ENCODE peak calls at places on chromosomes 1 and 21, in nine cellular contexts. G is NCI-H345; O is activated CD8-positive, alpha-beta T cell treated with anti-CD3 and anti-CD28 coated beads for 36 hours; S is tibial nerve; J is stimulated activated CD4-positive, alpha-beta T cell treated with anti-CD3 and anti-CD28 coated beads, Interleukin-1b, Interleukin-23, amount 100 ng/mL, for 24 hours; I is glomerular endothelial cell; E is astrocyte of the spinal cord; X is NCI-H69; F is left colon. H is an unnamed sample.

GRCh38 chr1:177928194-177928593 is 41.7 kb downstream of the SEC16B start:
- DNase-seq in G (no peak), O (no peak), S (no peak), J (no peak), I (no peak), E (peak; percentile 40), X (no peak), F (no peak), H (no peak)

GRCh38 chr1:48036693-48037386 is 39.7 kb upstream of the TRABD2B start:
- DNase-seq in G (no peak), O (no peak), S (no peak), J (no peak), I (no peak), E (peak; percentile 20), X (peak; percentile 31), F (no peak), H (no peak)

GRCh38 chr1:153506386-153506785 is 29.4 kb downstream of the S100A6 start:
- DNase-seq in G (no peak), O (no peak), S (no peak), J (no peak), I (no peak), E (no peak), X (no peak), F (no peak), H (no peak)

GRCh38 chr1:47850451-47850850 is 146.7 kb downstream of the TRABD2B start:
- DNase-seq in G (no peak), O (no peak), S (no peak), J (no peak), I (no peak), E (no peak), X (no peak), F (no peak), H (no peak)

GRCh38 chr1:40389871-40390560 is 16.5 kb downstream of the SMAP2 start:
- DNase-seq in G (no peak), O (peak; percentile 39), S (no peak), J (no peak), I (no peak), E (peak; percentile 58), X (peak; percentile 25), F (no peak), H (no peak)

GRCh38 chr1:184315254-184315653 is 71.6 kb upstream of the C1orf21 start:
- DNase-seq in G (no peak), O (no peak), S (no peak), J (no peak), I (no peak), E (no peak), X (no peak), F (no peak), H (no peak)

GRCh38 chr1:170634293-170634692 is 29.6 kb upstream of the PRRX1 start:
- DNase-seq in G (no peak), O (no peak), S (no peak), J (no peak), I (no peak), E (peak; percentile 70), X (no peak), F (no peak), H (no peak)

GRCh38 chr1:205351984-205352713 is 4.6 kb downstream of the KLHDC8A start:
- DNase-seq in G (peak; percentile 89), O (no peak), S (no peak), J (no peak), I (no peak), E (no peak), X (peak; percentile 100), F (peak; percentile 80), H (no peak)

GRCh38 chr1:61609040-61609439 is 115.9 kb downstream of the TM2D1 start:
- DNase-seq in G (no peak), O (no peak), S (no peak), J (no peak), I (no peak), E (no peak), X (no peak), F (no peak), H (no peak)

GRCh38 chr1:1031659-1032245 is 11.8 kb downstream of the AGRN start:
- DNase-seq in G (no peak), O (no peak), S (no peak), J (no peak), I (no peak), E (no peak), X (no peak), F (no peak), H (no peak)

GRCh38 chr1:29123871-29124365 is at the start of gene TMEM200B:
- DNase-seq in G (no peak), O (no peak), S (no peak), J (no peak), I (no peak), E (peak; percentile 5), X (no peak), F (no peak), H (no peak)

GRCh38 chr1:30875916-30876315 is 32.6 kb downstream of the SDC3 start:
- DNase-seq in G (no peak), O (no peak), S (no peak), J (no peak), I (no peak), E (no peak), X (no peak), F (no peak), H (no peak)

GRCh38 chr21:43300496-43301423 is 126.2 kb downstream of the SIK1 start:
- DNase-seq in G (no peak), O (no peak), S (peak; percentile 47), J (no peak), I (no peak), E (no peak), X (no peak), F (no peak), H (no peak)

GRCh38 chr1:64953241-64953640 is 13.1 kb downstream of the JAK1 start:
- DNase-seq in G (no peak), O (no peak), S (no peak), J (no peak), I (no peak), E (no peak), X (no peak), F (no peak), H (no peak)

GRCh38 chr1:154812911-154813816 is 56.9 kb downstream of the KCNN3 start:
- DNase-seq in G (peak; percentile 94), O (no peak), S (no peak), J (no peak), I (no peak), E (peak; percentile 17), X (peak; percentile 94), F (no peak), H (no peak)

GRCh38 chr1:228368801-228369607 is 37.6 kb downstream of the TRIM11 start:
- DNase-seq in G (no peak), O (peak; percentile 1), S (no peak), J (no peak), I (no peak), E (no peak), X (no peak), F (no peak), H (no peak)

GRCh38 chr1:37858931-37859506 is 373 bp downstream of the MTF1 start:
- DNase-seq in G (no peak), O (peak; percentile 12), S (no peak), J (no peak), I (no peak), E (no peak), X (no peak), F (no peak), H (no peak)

GRCh38 chr21:32867587-32867986 is 96.0 kb upstream of the PAXBP1 start:
- DNase-seq in G (no peak), O (no peak), S (no peak), J (no peak), I (no peak), E (no peak), X (no peak), F (no peak), H (no peak)